ENCODE peak calls at places on chromosomes 7 and 10, in five cellular contexts. Z, W, V, J and L are unnamed samples.

GRCh38 chr7:20330797-20331230 is at the start of gene ITGB8:
- DNase-seq in Z (peak), W (peak), V (peak), J (no peak), L (no peak)

GRCh38 chr7:69295971-69296370 is 302.3 kb upstream of the AUTS2 start:
- DNase-seq in Z (no peak), W (no peak), V (no peak), J (no peak), L (no peak)

GRCh38 chr7:157691521-157692155 is 354.8 kb downstream of the DNAJB6 start:
- DNase-seq in Z (no peak), W (no peak), V (peak), J (no peak), L (no peak)

GRCh38 chr10:24215193-24215592 is 6.3 kb downstream of the KIAA1217 start:
- DNase-seq in Z (no peak), W (no peak), V (no peak), J (no peak), L (no peak)

GRCh38 chr10:62959553-62959952 is 143.4 kb upstream of the EGR2 start:
- DNase-seq in Z (no peak), W (no peak), V (no peak), J (no peak), L (no peak)

GRCh38 chr7:376306-376969 is 86.5 kb downstream of the FOXL3 start:
- DNase-seq in Z (no peak), W (no peak), V (peak), J (no peak), L (no peak)

GRCh38 chr10:71666607-71667373 is 52.8 kb downstream of the C10orf105 start:
- DNase-seq in Z (no peak), W (peak), V (no peak), J (no peak), L (peak)

GRCh38 chr10:6109444-6109775 is 20.6 kb downstream of the RBM17 start:
- DNase-seq in Z (no peak), W (no peak), V (no peak), J (no peak), L (no peak)

GRCh38 chr10:43785252-43785651 is 136.6 kb upstream of the ZNF32 start:
- DNase-seq in Z (peak), W (no peak), V (no peak), J (peak), L (no peak)

GRCh38 chr10:103854265-103854686 is 1.1 kb downstream of the SH3PXD2A start:
- DNase-seq in Z (peak), W (peak), V (no peak), J (no peak), L (no peak)

GRCh38 chr10:4801405-4801804 is 24.6 kb upstream of the AKR1E2 start:
- DNase-seq in Z (no peak), W (no peak), V (no peak), J (no peak), L (no peak)

GRCh38 chr7:95476904-95477594 is 8.7 kb upstream of the ASB4 start:
- DNase-seq in Z (peak), W (peak), V (peak), J (peak), L (peak)

GRCh38 chr10:1257226-1257625 is 201.0 kb downstream of the WDR37 start:
- DNase-seq in Z (no peak), W (no peak), V (no peak), J (no peak), L (no peak)

GRCh38 chr10:5466451-5466996 is 32.8 kb downstream of the CALML5 start:
- DNase-seq in Z (no peak), W (no peak), V (no peak), J (no peak), L (no peak)

GRCh38 chr10:30784521-30784895 is 155.0 kb upstream of the LYZL2 start:
- DNase-seq in Z (no peak), W (peak), V (no peak), J (no peak), L (no peak)

GRCh38 chr7:139582130-139582650 is 58.7 kb downstream of the CLEC2L start:
- DNase-seq in Z (no peak), W (no peak), V (no peak), J (no peak), L (no peak)

GRCh38 chr7:44279286-44279685 is 46.1 kb downstream of the CAMK2B start:
- DNase-seq in Z (no peak), W (no peak), V (peak), J (no peak), L (no peak)

GRCh38 chr10:73800560-73801252 is 10.7 kb downstream of the NDST2 start:
- DNase-seq in Z (no peak), W (no peak), V (no peak), J (no peak), L (no peak)

GRCh38 chr10:132974886-132975881 is 32.8 kb upstream of the CFAP46 start:
- DNase-seq in Z (no peak), W (no peak), V (no peak), J (no peak), L (no peak)

GRCh38 chr10:97633921-97634320 is 621 bp upstream of the MORN4 start:
- DNase-seq in Z (peak), W (no peak), V (no peak), J (peak), L (no peak)

GRCh38 chr7:142375710-142376313 is 118.0 kb upstream of the PRSS58 start:
- DNase-seq in Z (no peak), W (peak), V (no peak), J (peak), L (no peak)

GRCh38 chr10:23081156-23081833 is 14.1 kb upstream of the MSRB2 start:
- DNase-seq in Z (no peak), W (no peak), V (peak), J (no peak), L (no peak)

GRCh38 chr7:155739538-155740140 is 72.6 kb downstream of the SHH start:
- DNase-seq in Z (no peak), W (no peak), V (no peak), J (no peak), L (no peak)

GRCh38 chr10:119104653-119105024 is 726 bp downstream of the DENND10 start:
- DNase-seq in Z (peak), W (peak), V (no peak), J (no peak), L (no peak)

GRCh38 chr7:99083068-99083651 is 60.7 kb downstream of the SMURF1 start:
- DNase-seq in Z (no peak), W (no peak), V (no peak), J (no peak), L (no peak)

GRCh38 chr7:41984888-41985287 is 252.1 kb downstream of the GLI3 start:
- DNase-seq in Z (no peak), W (no peak), V (no peak), J (no peak), L (no peak)

GRCh38 chr10:100330128-100330527 is at the start of gene PKD2L1:
- DNase-seq in Z (no peak), W (no peak), V (no peak), J (no peak), L (no peak)

GRCh38 chr7:39746162-39746782 is 122.9 kb downstream of the RALA start:
- DNase-seq in Z (peak), W (peak), V (peak), J (peak), L (no peak)

GRCh38 chr10:62626817-62627216 is 177.7 kb upstream of the ADO start:
- DNase-seq in Z (no peak), W (no peak), V (no peak), J (no peak), L (no peak)

GRCh38 chr10:89421018-89421476 is 6.7 kb downstream of the IFIT5 start:
- DNase-seq in Z (no peak), W (no peak), V (no peak), J (no peak), L (no peak)

GRCh38 chr7:119377-120163 is 72.8 kb upstream of the FAM20C start:
- DNase-seq in Z (no peak), W (peak), V (no peak), J (no peak), L (no peak)

GRCh38 chr7:82294258-82294855 is 149.2 kb downstream of the CACNA2D1 start:
- DNase-seq in Z (no peak), W (no peak), V (no peak), J (no peak), L (no peak)

GRCh38 chr7:156969972-156970420 is 20.5 kb downstream of the NOM1 start:
- DNase-seq in Z (no peak), W (no peak), V (no peak), J (no peak), L (no peak)

GRCh38 chr10:9009505-9009904 is 955.0 kb downstream of the GATA3 start:
- DNase-seq in Z (no peak), W (no peak), V (no peak), J (no peak), L (no peak)

GRCh38 chr10:82267960-82268359 is 393.0 kb downstream of the NRG3 start:
- DNase-seq in Z (no peak), W (no peak), V (no peak), J (no peak), L (no peak)

DNA sequence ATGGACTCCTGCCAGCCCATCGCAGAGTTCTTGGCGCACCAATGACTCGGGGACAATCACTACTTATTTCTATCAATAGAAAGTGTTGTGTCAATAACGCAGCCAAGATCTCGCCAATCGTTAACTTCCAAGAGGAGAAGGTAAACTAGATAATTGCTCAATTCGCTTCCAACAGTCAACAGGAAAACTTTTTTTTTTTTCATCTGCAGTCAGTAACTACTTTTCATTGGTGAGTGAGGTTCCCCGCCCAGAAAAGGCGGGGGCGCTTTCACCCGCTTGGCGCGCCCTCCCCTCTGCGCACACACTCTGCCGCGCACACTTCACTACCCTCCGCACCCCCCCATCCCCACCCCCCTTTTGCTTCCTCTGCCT is at the start of gene FEZF1:
- DNase-seq in Z (no peak), W (no peak), V (no peak), J (peak), L (no peak)
- TF ChIP-seq REST in Z (no peak), W (no peak), V (no peak), J (no peak), L (no peak)

GRCh38 chr7:90267263-90267858 is 22.4 kb downstream of the CFAP69 start:
- DNase-seq in Z (no peak), W (no peak), V (no peak), J (no peak), L (no peak)
- TF ChIP-seq REST in Z (no peak), W (no peak), V (no peak), J (no peak), L (no peak)

GRCh38 chr10:83433705-83434104 is 705.6 kb upstream of the GHITM start:
- DNase-seq in Z (no peak), W (no peak), V (no peak), J (no peak), L (no peak)
- TF ChIP-seq REST in Z (no peak), W (no peak), V (no peak), J (no peak), L (no peak)

GRCh38 chr7:12490105-12490688 is 80.3 kb upstream of the SCIN start:
- DNase-seq in Z (peak), W (no peak), V (peak), J (peak), L (no peak)
- TF ChIP-seq REST in Z (no peak), W (no peak), V (no peak), J (no peak), L (no peak)

GRCh38 chr7:36638586-36639265 is 85.6 kb downstream of the AOAH start:
- DNase-seq in Z (no peak), W (no peak), V (no peak), J (no peak), L (no peak)

GRCh38 chr7:36630112-36630650 is 94.1 kb downstream of the AOAH start:
- DNase-seq in Z (no peak), W (no peak), V (no peak), J (no peak), L (no peak)

GRCh38 chr7:36637417-36637816 is 86.9 kb downstream of the AOAH start:
- DNase-seq in Z (no peak), W (no peak), V (no peak), J (no peak), L (no peak)

GRCh38 chr7:36638140-36638539 is 86.2 kb downstream of the AOAH start:
- DNase-seq in Z (no peak), W (no peak), V (no peak), J (no peak), L (no peak)

DNA sequence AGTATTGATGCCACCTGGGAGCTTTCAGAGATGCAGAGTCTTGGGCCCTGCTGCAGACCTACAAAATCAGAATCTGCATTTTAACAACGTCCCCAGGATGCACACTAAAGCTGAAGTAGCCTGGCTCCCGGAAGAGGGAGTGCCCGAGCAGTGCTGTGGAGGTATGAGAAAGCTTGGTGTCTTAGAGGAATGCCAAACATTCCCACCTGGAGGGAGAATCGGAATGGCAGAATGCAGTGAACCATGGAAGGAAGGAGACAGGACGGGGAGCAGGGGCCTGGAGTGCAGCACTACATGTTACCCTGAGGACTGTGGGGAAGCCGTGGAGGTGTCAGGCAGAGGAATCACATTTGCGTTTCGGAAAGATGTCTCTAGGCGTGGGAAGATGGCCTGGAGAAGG is 90.9 kb downstream of the AOAH start:
- DNase-seq in Z (no peak), W (no peak), V (no peak), J (no peak), L (no peak)
- TF ChIP-seq REST in Z (no peak), W (no peak), V (no peak), J (no peak), L (no peak)

DNA sequence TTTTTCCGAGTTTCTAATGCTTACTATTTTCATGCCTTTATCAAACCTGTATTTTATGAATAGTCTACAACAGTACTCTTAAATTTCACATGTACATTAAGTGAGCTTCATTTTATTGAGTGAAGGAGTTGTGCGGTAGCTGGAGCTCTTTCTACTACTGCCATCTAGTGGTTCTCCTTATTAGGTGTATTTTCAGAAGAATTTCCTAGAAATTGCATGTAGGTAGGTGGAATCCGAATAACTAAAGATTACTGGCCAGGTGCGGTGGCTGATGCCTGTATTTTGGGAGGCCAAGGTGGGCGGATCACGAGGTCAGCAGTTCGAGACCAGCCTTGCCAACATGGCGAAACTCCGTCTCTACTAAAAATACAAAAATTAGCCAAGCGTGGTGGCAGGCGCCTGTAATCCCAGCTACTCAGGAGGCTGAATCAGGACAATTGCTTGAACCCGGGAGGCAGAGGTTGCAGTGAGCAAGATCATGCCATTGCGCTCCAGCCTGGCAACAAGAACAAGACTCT is 38.3 kb downstream of the LRRC72 start:
- DNase-seq in Z (peak), W (no peak), V (peak), J (peak), L (peak)
- TF ChIP-seq REST in Z (no peak), W (no peak), V (no peak), J (no peak), L (no peak)